ENCODE peak calls at places on chromosome 3, in seven cellular contexts. R, U, W, C, X, E and S are unnamed samples.
A peak's percentile ranks its signal among the peaks of the same experiment; 100 is the strongest.

GRCh38 chr3:173938159-173938558 is 540.6 kb downstream of the NLGN1 start:
- DNase-seq in W (no peak), U (no peak), C (no peak), X (peak; percentile 79), E (peak; percentile 76), R (no peak), S (peak; percentile 80)

GRCh38 chr3:10299175-10299574 is 6.4 kb upstream of the GHRL start:
- DNase-seq in R (no peak), C (no peak), W (no peak), X (no peak), E (peak; percentile 17), U (no peak), S (no peak)

GRCh38 chr3:25412269-25412668 is 15.8 kb upstream of the RARB start:
- DNase-seq in W (no peak), E (peak; percentile 16), R (no peak), X (peak; percentile 66), C (no peak), U (no peak), S (no peak)

GRCh38 chr3:99532246-99532645 is 106.1 kb upstream of the COL8A1 start:
- DNase-seq in R (peak; percentile 88), U (peak; percentile 73), X (peak; percentile 72), W (peak; percentile 38), E (peak; percentile 77), C (peak; percentile 28), S (peak; percentile 95)

GRCh38 chr3:12139111-12139511 is 19.6 kb downstream of the TIMP4 start:
- DNase-seq in W (peak; percentile 36), E (peak; percentile 73), X (peak; percentile 73), U (peak; percentile 23), R (peak; percentile 57), C (peak; percentile 28), S (peak; percentile 66)

GRCh38 chr3:154427685-154428291 is 2.2 kb downstream of the GPR149 start:
- DNase-seq in X (no peak), R (peak; percentile 56), C (no peak), U (no peak), E (no peak), W (peak; percentile 58), S (peak; percentile 68)

GRCh38 chr3:85304360-85304964 is 345.7 kb downstream of the CADM2 start:
- DNase-seq in U (no peak), C (no peak), E (no peak), X (no peak), W (no peak), R (no peak), S (peak; percentile 7)

GRCh38 chr3:7618606-7619005 is 757.7 kb downstream of the GRM7 start:
- DNase-seq in W (no peak), C (no peak), X (no peak), U (no peak), R (no peak), E (no peak), S (no peak)

GRCh38 chr3:154122912-154123559 is 1.8 kb downstream of the ARHGEF26 start:
- DNase-seq in X (peak; percentile 33), U (no peak), E (peak; percentile 15), R (no peak), W (no peak), C (no peak), S (peak; percentile 27)

GRCh38 chr3:161171113-161171512 is 50.0 kb upstream of the NMD3 start:
- DNase-seq in R (no peak), E (peak; percentile 72), C (no peak), X (peak; percentile 89), U (no peak), W (no peak), S (peak; percentile 64)

GRCh38 chr3:71133874-71134273 is 449.7 kb downstream of the FOXP1 start:
- DNase-seq in U (no peak), E (no peak), R (no peak), W (no peak), X (no peak), C (no peak), S (no peak)

GRCh38 chr3:50268703-50269451 is at the start of gene SEMA3B:
- DNase-seq in X (no peak), W (no peak), R (no peak), U (no peak), C (no peak), E (no peak), S (no peak)

GRCh38 chr3:100260081-100260684 is 609 bp upstream of the TBC1D23 start:
- DNase-seq in E (peak; percentile 51), X (peak; percentile 24), W (peak; percentile 17), C (no peak), R (peak; percentile 55), U (no peak), S (peak; percentile 63)

GRCh38 chr3:17737591-17737990 is 4.8 kb downstream of the TBC1D5 start:
- DNase-seq in E (no peak), X (no peak), R (no peak), C (no peak), W (no peak), U (no peak), S (no peak)

GRCh38 chr3:71728632-71729342 is 3.6 kb upstream of the EIF4E3 start:
- DNase-seq in R (peak; percentile 84), W (peak; percentile 69), E (no peak), C (no peak), U (no peak), X (peak; percentile 56), S (peak; percentile 97)

GRCh38 chr3:94036909-94037507 is 8.6 kb upstream of the STX19 start:
- DNase-seq in X (peak; percentile 46), U (no peak), C (no peak), E (peak; percentile 62), R (no peak), W (no peak), S (peak; percentile 64)

GRCh38 chr3:139286241-139286640 is 57.6 kb upstream of the MRPS22 start:
- DNase-seq in R (no peak), U (no peak), E (no peak), W (no peak), C (no peak), X (no peak), S (no peak)

GRCh38 chr3:185709241-185709955 is 115.4 kb downstream of the IGF2BP2 start:
- DNase-seq in R (no peak), W (no peak), X (no peak), E (no peak), C (no peak), U (no peak), S (no peak)

GRCh38 chr3:134362670-134363380 is 11.4 kb downstream of the AMOTL2 start:
- DNase-seq in E (no peak), C (no peak), X (no peak), U (no peak), W (no peak), R (no peak), S (no peak)

GRCh38 chr3:134364936-134365765 is 9.1 kb downstream of the AMOTL2 start:
- DNase-seq in W (no peak), E (no peak), C (no peak), U (no peak), R (no peak), X (no peak), S (no peak)

GRCh38 chr3:134364061-134364935 is 9.9 kb downstream of the AMOTL2 start:
- DNase-seq in X (peak; percentile 95), C (peak; percentile 81), E (peak; percentile 96), R (peak; percentile 98), U (peak; percentile 92), W (peak; percentile 94), S (peak; percentile 99)

GRCh38 chr3:134362221-134362620 is 12.0 kb downstream of the AMOTL2 start:
- DNase-seq in E (no peak), W (no peak), X (no peak), R (no peak), C (no peak), U (no peak), S (no peak)

GRCh38 chr3:134363381-134363755 is 10.9 kb downstream of the AMOTL2 start:
- DNase-seq in W (no peak), R (no peak), C (no peak), E (no peak), X (no peak), U (no peak), S (no peak)
- H3K4me1 ChIP-seq in W (peaks cover 56% of the 10 kb centered on the region), R (peaks cover 21% of the 10 kb centered on the region), C (peaks cover 48% of the 10 kb centered on the region), E (peaks cover 83% of the 10 kb centered on the region), X (peaks cover 81% of the 10 kb centered on the region), U (peaks cover 18% of the 10 kb centered on the region), S (peaks cover 18% of the 10 kb centered on the region)

DNA sequence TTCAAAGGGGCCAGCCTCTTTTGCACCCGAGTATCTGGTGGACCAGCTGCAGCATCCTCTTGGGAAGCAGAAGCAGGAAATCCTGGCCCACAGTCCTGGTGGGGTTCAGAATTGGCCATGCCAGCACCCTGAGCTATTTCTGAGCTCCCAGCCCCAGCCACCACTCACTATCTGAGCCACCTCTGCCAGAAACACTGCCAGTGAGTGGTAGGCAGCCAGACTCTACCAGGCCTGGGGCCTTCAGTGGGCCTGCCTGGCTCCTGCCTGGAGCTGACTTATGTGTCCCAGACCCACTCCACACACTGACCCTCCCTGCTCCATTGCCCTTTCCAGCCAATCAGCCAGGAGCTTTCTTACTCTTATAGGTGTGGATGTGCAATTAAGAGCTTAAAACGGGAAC is 47.8 kb downstream of the CTNNB1 start:
- DNase-seq in X (no peak), C (no peak), E (no peak), R (no peak), W (no peak), U (no peak), S (no peak)
- H2AK5ac ChIP-seq in X (peak overlapping the region; percentile 50), C (no peak overlapping the region), E (no peak overlapping the region), R (no peak overlapping the region), W (no peak overlapping the region), U (no peak overlapping the region), S (no peak overlapping the region)

GRCh38 chr3:150609988-150610387 is 6.9 kb downstream of the SELENOT start:
- DNase-seq in W (no peak), R (no peak), U (no peak), E (no peak), C (no peak), X (no peak), S (no peak)
- H3K4me1 ChIP-seq in W (peaks cover 4% of the 10 kb centered on the region), R (peaks cover 5% of the 10 kb centered on the region), U (peaks cover 7% of the 10 kb centered on the region), E (no peaks in the 10 kb centered on the region), C (no peaks in the 10 kb centered on the region), X (no peaks in the 10 kb centered on the region), S (peaks cover 2% of the 10 kb centered on the region)

GRCh38 chr3:194031349-194031748 is 104.6 kb upstream of the HES1 start:
- DNase-seq in W (no peak), X (no peak), R (no peak), E (no peak), U (no peak), C (no peak), S (no peak)

GRCh38 chr3:194025119-194025518 is 110.8 kb upstream of the HES1 start:
- DNase-seq in R (no peak), X (no peak), W (no peak), E (no peak), C (no peak), U (no peak), S (no peak)

GRCh38 chr3:194029846-194030245 is 106.1 kb upstream of the HES1 start:
- DNase-seq in R (no peak), W (no peak), X (no peak), C (no peak), U (no peak), E (no peak), S (no peak)

GRCh38 chr3:194030372-194030771 is 105.6 kb upstream of the HES1 start:
- DNase-seq in W (no peak), E (no peak), U (no peak), X (no peak), C (no peak), R (no peak), S (no peak)

DNA sequence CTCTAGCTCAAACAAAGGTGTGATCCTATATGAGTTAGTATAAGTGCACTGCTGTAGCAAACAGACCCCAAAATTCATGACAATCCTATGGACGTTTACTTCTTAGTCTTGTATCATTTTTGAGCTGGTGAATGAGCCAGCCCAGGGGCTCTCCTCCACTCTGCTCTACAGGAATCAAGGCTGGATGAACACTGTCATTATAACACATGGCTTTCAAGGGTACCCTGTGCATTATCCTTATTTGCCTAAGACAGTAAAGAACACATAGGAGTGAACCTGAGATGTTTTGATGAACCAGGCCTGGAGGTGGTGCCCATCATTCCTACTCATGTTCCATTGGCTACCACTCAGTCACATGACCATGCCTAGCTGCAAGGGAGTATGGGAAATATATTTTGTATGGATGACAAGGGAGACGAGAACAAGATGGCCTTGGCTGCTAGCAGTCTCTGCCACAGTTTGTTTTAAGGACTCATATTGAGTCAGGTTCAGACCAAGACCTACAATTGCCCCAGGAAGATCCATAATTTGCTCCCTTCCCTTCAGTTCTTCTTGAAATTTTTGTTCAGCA is 107.4 kb upstream of the HES1 start:
- DNase-seq in X (no peak), R (no peak), W (no peak), E (no peak), U (no peak), C (no peak), S (no peak)
- H2AK5ac ChIP-seq in X (no peak overlapping the region), R (no peak overlapping the region), W (no peak overlapping the region), E (no peak overlapping the region), U (no peak overlapping the region), C (no peak overlapping the region), S (no peak overlapping the region)